ENCODE peak calls at places on chromosomes 3 and 15, in ten cellular contexts. R, F, Z, N, E, C, M, V, P and B are unnamed samples.

GRCh38 chr3:115401298-115401697 is 222.0 kb upstream of the GAP43 start:
- DNase-seq in F (no peak), P (no peak), E (peak), V (no peak), Z (no peak), M (no peak), N (peak), C (no peak), R (peak), B (peak)

GRCh38 chr15:39300451-39301153 is 280.3 kb upstream of the THBS1 start:
- DNase-seq in V (no peak), M (no peak), E (peak), F (no peak), P (no peak), R (peak), C (no peak), N (peak), Z (no peak), B (peak)

GRCh38 chr3:27681249-27681748 is 40.8 kb downstream of the EOMES start:
- DNase-seq in P (no peak), N (peak), E (peak), F (no peak), Z (peak), M (peak), V (no peak), C (peak), R (peak), B (peak)

GRCh38 chr3:40580494-40581091 is 55.8 kb downstream of the ZNF621 start:
- DNase-seq in E (peak), N (peak), R (peak), V (peak), F (peak), C (peak), M (peak), P (peak), Z (peak), B (peak)

GRCh38 chr3:116000315-116000714 is 377.0 kb downstream of the GAP43 start:
- DNase-seq in Z (peak), R (peak), M (no peak), F (no peak), E (peak), C (peak), N (peak), V (no peak), P (no peak), B (peak)

GRCh38 chr15:31091531-31091930 is 10.0 kb downstream of the TRPM1 start:
- DNase-seq in N (peak), E (peak), V (no peak), F (no peak), M (no peak), Z (no peak), C (no peak), R (peak), P (no peak), B (peak)

GRCh38 chr3:58658508-58658907 is 8.1 kb downstream of the FAM3D start:
- DNase-seq in R (no peak), E (no peak), M (no peak), P (no peak), F (no peak), N (no peak), V (no peak), Z (no peak), C (no peak), B (no peak)

GRCh38 chr3:190352866-190353457 is 30.7 kb upstream of the CLDN1 start:
- DNase-seq in F (no peak), V (no peak), C (no peak), Z (no peak), P (no peak), R (no peak), N (no peak), M (no peak), E (no peak), B (no peak)

GRCh38 chr3:184334470-184335158 is 2.8 kb upstream of the FAM131A start:
- DNase-seq in P (no peak), C (no peak), Z (no peak), V (no peak), F (no peak), N (peak), R (peak), E (peak), M (no peak), B (peak)

GRCh38 chr3:13648744-13649096 is 99.8 kb downstream of the FBLN2 start:
- DNase-seq in N (no peak), P (no peak), M (no peak), F (no peak), C (no peak), E (no peak), Z (no peak), V (no peak), R (no peak), B (no peak)